ENCODE peak calls at places on chromosomes 3 and 15, in nine cellular contexts. One of them, this sample, is unnamed.

GRCh38 chr3:48088056-48088748 is 72.0 kb upstream of the MAP4 start:
- DNase-seq in AG04450: no peak
- DNase-seq in pancreas: no peak
- DNase-seq in fibroblast of villous mesenchyme: peak
- DNase-seq in neural progenitor cell: peak
- DNase-seq in cardiac muscle cell: no peak
- DNase-seq in MCF 10A: peak
- DNase-seq in GM12878: no peak
- DNase-seq in osteocyte: no peak
- DNase-seq in this sample: no peak

GRCh38 chr3:54243262-54243931 is 121.0 kb downstream of the CACNA2D3 start:
- DNase-seq in GM12878: no peak
- DNase-seq in AG04450: no peak
- DNase-seq in MCF 10A: peak
- DNase-seq in pancreas: no peak
- DNase-seq in cardiac muscle cell: peak
- DNase-seq in fibroblast of villous mesenchyme: no peak
- DNase-seq in osteocyte: no peak
- DNase-seq in neural progenitor cell: no peak
- DNase-seq in this sample: no peak

GRCh38 chr15:99450896-99451358 is 114.9 kb upstream of the MEF2A start:
- DNase-seq in cardiac muscle cell: peak
- DNase-seq in osteocyte: peak
- DNase-seq in AG04450: no peak
- DNase-seq in fibroblast of villous mesenchyme: peak
- DNase-seq in MCF 10A: peak
- DNase-seq in GM12878: no peak
- DNase-seq in neural progenitor cell: peak
- DNase-seq in pancreas: no peak
- DNase-seq in this sample: peak

GRCh38 chr3:126992216-126992615 is 9.3 kb downstream of the PLXNA1 start:
- DNase-seq in cardiac muscle cell: no peak
- DNase-seq in neural progenitor cell: no peak
- DNase-seq in osteocyte: no peak
- DNase-seq in AG04450: no peak
- DNase-seq in pancreas: no peak
- DNase-seq in GM12878: no peak
- DNase-seq in fibroblast of villous mesenchyme: no peak
- DNase-seq in MCF 10A: no peak
- DNase-seq in this sample: no peak

GRCh38 chr3:157436583-157437300 is at the start of gene PTX3:
- DNase-seq in pancreas: peak
- DNase-seq in osteocyte: no peak
- DNase-seq in GM12878: no peak
- DNase-seq in fibroblast of villous mesenchyme: peak
- DNase-seq in cardiac muscle cell: peak
- DNase-seq in AG04450: peak
- DNase-seq in MCF 10A: peak
- DNase-seq in neural progenitor cell: peak
- DNase-seq in this sample: no peak

GRCh38 chr3:185825639-185826481 is 1.0 kb upstream of the IGF2BP2 start:
- DNase-seq in GM12878: no peak
- DNase-seq in cardiac muscle cell: peak
- DNase-seq in pancreas: peak
- DNase-seq in fibroblast of villous mesenchyme: peak
- DNase-seq in AG04450: no peak
- DNase-seq in MCF 10A: peak
- DNase-seq in neural progenitor cell: peak
- DNase-seq in osteocyte: no peak
- DNase-seq in this sample: peak

GRCh38 chr3:38618343-38618742 is 31.1 kb downstream of the SCN5A start:
- DNase-seq in pancreas: no peak
- DNase-seq in GM12878: no peak
- DNase-seq in osteocyte: no peak
- DNase-seq in neural progenitor cell: no peak
- DNase-seq in cardiac muscle cell: no peak
- DNase-seq in MCF 10A: no peak
- DNase-seq in fibroblast of villous mesenchyme: no peak
- DNase-seq in AG04450: no peak
- DNase-seq in this sample: no peak

GRCh38 chr3:15882577-15882976 is 84.8 kb upstream of the ANKRD28 start:
- DNase-seq in neural progenitor cell: no peak
- DNase-seq in AG04450: no peak
- DNase-seq in osteocyte: no peak
- DNase-seq in GM12878: no peak
- DNase-seq in MCF 10A: no peak
- DNase-seq in pancreas: no peak
- DNase-seq in fibroblast of villous mesenchyme: no peak
- DNase-seq in cardiac muscle cell: no peak
- DNase-seq in this sample: no peak

GRCh38 chr3:25056-25455 is 171.5 kb upstream of the CHL1 start:
- DNase-seq in AG04450: no peak
- DNase-seq in neural progenitor cell: no peak
- DNase-seq in osteocyte: no peak
- DNase-seq in GM12878: no peak
- DNase-seq in MCF 10A: no peak
- DNase-seq in cardiac muscle cell: no peak
- DNase-seq in pancreas: no peak
- DNase-seq in fibroblast of villous mesenchyme: no peak
- DNase-seq in this sample: no peak

GRCh38 chr15:92322566-92323355 is 70.9 kb upstream of the ST8SIA2 start:
- DNase-seq in MCF 10A: no peak
- DNase-seq in pancreas: no peak
- DNase-seq in AG04450: no peak
- DNase-seq in neural progenitor cell: no peak
- DNase-seq in GM12878: no peak
- DNase-seq in fibroblast of villous mesenchyme: no peak
- DNase-seq in osteocyte: no peak
- DNase-seq in cardiac muscle cell: no peak
- DNase-seq in this sample: no peak

GRCh38 chr15:39578851-39579486 is 1.9 kb upstream of the THBS1 start:
- DNase-seq in fibroblast of villous mesenchyme: no peak
- DNase-seq in MCF 10A: no peak
- DNase-seq in pancreas: no peak
- DNase-seq in neural progenitor cell: peak
- DNase-seq in GM12878: no peak
- DNase-seq in AG04450: no peak
- DNase-seq in osteocyte: no peak
- DNase-seq in cardiac muscle cell: peak
- DNase-seq in this sample: no peak
- TF ChIP-seq CTCF in fibroblast of villous mesenchyme: peak
- TF ChIP-seq CTCF in MCF 10A: no peak
- TF ChIP-seq CTCF in pancreas: no peak
- TF ChIP-seq CTCF in neural progenitor cell: no peak
- TF ChIP-seq CTCF in GM12878: no peak
- TF ChIP-seq CTCF in AG04450: peak
- TF ChIP-seq CTCF in osteocyte: peak
- TF ChIP-seq CTCF in cardiac muscle cell: peak
- TF ChIP-seq CTCF in this sample: no peak

GRCh38 chr15:57356178-57356577 is 20.1 kb upstream of the CGNL1 start:
- DNase-seq in AG04450: no peak
- DNase-seq in GM12878: no peak
- DNase-seq in MCF 10A: no peak
- DNase-seq in osteocyte: no peak
- DNase-seq in neural progenitor cell: no peak
- DNase-seq in fibroblast of villous mesenchyme: no peak
- DNase-seq in cardiac muscle cell: no peak
- DNase-seq in pancreas: no peak
- DNase-seq in this sample: no peak
- TF ChIP-seq CTCF in AG04450: no peak
- TF ChIP-seq CTCF in GM12878: no peak
- TF ChIP-seq CTCF in MCF 10A: no peak
- TF ChIP-seq CTCF in osteocyte: no peak
- TF ChIP-seq CTCF in neural progenitor cell: no peak
- TF ChIP-seq CTCF in fibroblast of villous mesenchyme: no peak
- TF ChIP-seq CTCF in cardiac muscle cell: no peak
- TF ChIP-seq CTCF in pancreas: no peak
- TF ChIP-seq CTCF in this sample: no peak

GRCh38 chr3:147384210-147385058 is 21.9 kb downstream of the ZIC4 start:
- DNase-seq in neural progenitor cell: peak
- DNase-seq in MCF 10A: no peak
- DNase-seq in GM12878: no peak
- DNase-seq in cardiac muscle cell: no peak
- DNase-seq in osteocyte: peak
- DNase-seq in AG04450: no peak
- DNase-seq in fibroblast of villous mesenchyme: no peak
- DNase-seq in pancreas: no peak
- DNase-seq in this sample: no peak
- TF ChIP-seq CTCF in neural progenitor cell: peak
- TF ChIP-seq CTCF in MCF 10A: no peak
- TF ChIP-seq CTCF in GM12878: peak
- TF ChIP-seq CTCF in cardiac muscle cell: no peak
- TF ChIP-seq CTCF in osteocyte: no peak
- TF ChIP-seq CTCF in AG04450: no peak
- TF ChIP-seq CTCF in fibroblast of villous mesenchyme: peak
- TF ChIP-seq CTCF in pancreas: no peak
- TF ChIP-seq CTCF in this sample: no peak

GRCh38 chr3:140050977-140051957 is 116.3 kb downstream of the CLSTN2 start:
- DNase-seq in osteocyte: no peak
- DNase-seq in pancreas: no peak
- DNase-seq in cardiac muscle cell: no peak
- DNase-seq in AG04450: no peak
- DNase-seq in neural progenitor cell: peak
- DNase-seq in MCF 10A: peak
- DNase-seq in GM12878: no peak
- DNase-seq in fibroblast of villous mesenchyme: no peak
- DNase-seq in this sample: no peak
- TF ChIP-seq CTCF in osteocyte: no peak
- TF ChIP-seq CTCF in pancreas: no peak
- TF ChIP-seq CTCF in cardiac muscle cell: no peak
- TF ChIP-seq CTCF in AG04450: no peak
- TF ChIP-seq CTCF in neural progenitor cell: peak
- TF ChIP-seq CTCF in MCF 10A: peak
- TF ChIP-seq CTCF in GM12878: peak
- TF ChIP-seq CTCF in fibroblast of villous mesenchyme: peak
- TF ChIP-seq CTCF in this sample: no peak

GRCh38 chr3:161215186-161215585 is 5.9 kb upstream of the NMD3 start:
- DNase-seq in osteocyte: no peak
- DNase-seq in pancreas: no peak
- DNase-seq in neural progenitor cell: no peak
- DNase-seq in GM12878: no peak
- DNase-seq in cardiac muscle cell: no peak
- DNase-seq in AG04450: no peak
- DNase-seq in MCF 10A: no peak
- DNase-seq in fibroblast of villous mesenchyme: no peak
- DNase-seq in this sample: no peak

GRCh38 chr3:161208931-161209330 is 12.2 kb upstream of the NMD3 start:
- DNase-seq in osteocyte: no peak
- DNase-seq in cardiac muscle cell: no peak
- DNase-seq in MCF 10A: no peak
- DNase-seq in AG04450: no peak
- DNase-seq in pancreas: no peak
- DNase-seq in neural progenitor cell: no peak
- DNase-seq in fibroblast of villous mesenchyme: peak
- DNase-seq in GM12878: no peak
- DNase-seq in this sample: no peak

GRCh38 chr3:161217496-161217895 is 3.6 kb upstream of the NMD3 start:
- DNase-seq in osteocyte: no peak
- DNase-seq in pancreas: no peak
- DNase-seq in neural progenitor cell: no peak
- DNase-seq in MCF 10A: peak
- DNase-seq in cardiac muscle cell: peak
- DNase-seq in GM12878: no peak
- DNase-seq in AG04450: no peak
- DNase-seq in fibroblast of villous mesenchyme: no peak
- DNase-seq in this sample: no peak

GRCh38 chr3:161212892-161213291 is 8.2 kb upstream of the NMD3 start:
- DNase-seq in cardiac muscle cell: peak
- DNase-seq in AG04450: no peak
- DNase-seq in pancreas: no peak
- DNase-seq in GM12878: no peak
- DNase-seq in MCF 10A: no peak
- DNase-seq in neural progenitor cell: no peak
- DNase-seq in osteocyte: no peak
- DNase-seq in fibroblast of villous mesenchyme: no peak
- DNase-seq in this sample: no peak

DNA sequence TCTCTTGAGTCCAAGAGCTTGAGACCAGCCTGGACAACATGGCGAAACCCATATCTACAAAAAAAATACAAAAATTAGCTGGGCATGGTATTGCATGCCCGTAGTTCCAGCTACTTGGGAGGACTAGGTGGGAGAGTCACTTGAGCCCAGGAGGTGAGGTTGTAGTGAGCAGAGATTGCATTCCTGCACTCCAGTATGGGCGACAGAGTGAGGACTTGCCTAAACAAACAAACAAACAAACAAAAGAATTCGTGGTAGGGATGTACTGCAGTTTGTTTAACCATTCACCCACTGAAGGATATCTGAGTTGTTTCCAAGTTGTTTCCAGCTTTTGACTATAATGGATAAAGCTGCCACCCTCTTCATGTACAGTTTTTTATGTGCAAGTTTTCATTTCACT is 7.5 kb upstream of the NMD3 start:
- DNase-seq in AG04450: no peak
- DNase-seq in GM12878: no peak
- DNase-seq in MCF 10A: no peak
- DNase-seq in pancreas: no peak
- DNase-seq in neural progenitor cell: peak
- DNase-seq in fibroblast of villous mesenchyme: no peak
- DNase-seq in cardiac muscle cell: no peak
- DNase-seq in osteocyte: no peak
- DNase-seq in this sample: no peak
- TF ChIP-seq CTCF in AG04450: no peak
- TF ChIP-seq CTCF in GM12878: no peak
- TF ChIP-seq CTCF in MCF 10A: no peak
- TF ChIP-seq CTCF in pancreas: no peak
- TF ChIP-seq CTCF in neural progenitor cell: no peak
- TF ChIP-seq CTCF in fibroblast of villous mesenchyme: no peak
- TF ChIP-seq CTCF in cardiac muscle cell: no peak
- TF ChIP-seq CTCF in osteocyte: no peak
- TF ChIP-seq CTCF in this sample: no peak

DNA sequence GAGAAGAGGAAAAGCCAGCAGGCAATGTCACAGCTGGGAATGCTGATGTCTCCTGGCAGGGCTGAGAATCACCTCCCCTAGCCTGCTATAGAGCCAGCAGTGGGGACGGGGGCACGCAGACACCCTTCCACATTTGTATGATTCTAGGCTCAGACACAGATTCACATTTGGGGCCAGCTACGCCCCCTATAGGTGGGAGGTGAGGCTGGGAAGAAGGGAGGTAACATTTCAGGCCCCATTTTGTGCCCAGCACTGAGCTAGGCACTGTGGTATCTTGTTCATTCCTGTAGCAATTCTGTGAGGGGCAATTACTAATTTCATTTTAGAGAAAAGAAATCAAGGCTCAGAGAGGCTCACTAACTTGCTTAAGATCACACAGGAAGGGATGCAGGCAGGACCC is 15.9 kb upstream of the ACAD9 start:
- DNase-seq in GM12878: no peak
- DNase-seq in cardiac muscle cell: no peak
- DNase-seq in pancreas: no peak
- DNase-seq in osteocyte: no peak
- DNase-seq in neural progenitor cell: no peak
- DNase-seq in AG04450: no peak
- DNase-seq in fibroblast of villous mesenchyme: no peak
- DNase-seq in MCF 10A: no peak
- DNase-seq in this sample: no peak
- TF ChIP-seq CTCF in GM12878: peak
- TF ChIP-seq CTCF in cardiac muscle cell: peak
- TF ChIP-seq CTCF in pancreas: no peak
- TF ChIP-seq CTCF in osteocyte: peak
- TF ChIP-seq CTCF in neural progenitor cell: peak
- TF ChIP-seq CTCF in AG04450: peak
- TF ChIP-seq CTCF in fibroblast of villous mesenchyme: peak
- TF ChIP-seq CTCF in MCF 10A: peak
- TF ChIP-seq CTCF in this sample: no peak

This sample was measured in activated B cell treated with CpG ODN at 0.5 μM for 24 hours.